ENCODE peak calls at places on chromosomes 7 and 10, in eight cellular contexts. P, B, S, J, A, H, R and V are unnamed samples.

GRCh38 chr10:78653555-78653954 is 415.2 kb upstream of the ZMIZ1 start:
- DNase-seq in A (no peak), H (no peak), J (no peak), B (no peak), S (no peak), P (no peak), R (no peak), V (no peak)

GRCh38 chr10:123795196-123795780 is 96.3 kb downstream of the CPXM2 start:
- DNase-seq in J (no peak), R (no peak), H (no peak), S (no peak), P (no peak), A (no peak), B (no peak), V (no peak)

GRCh38 chr7:131692131-131692960 is 135.9 kb upstream of the PODXL start:
- DNase-seq in R (peak), H (no peak), J (no peak), S (peak), P (peak), A (peak), B (peak), V (peak)

GRCh38 chr7:43141091-43141490 is 28.6 kb downstream of the HECW1 start:
- DNase-seq in J (no peak), S (peak), H (no peak), B (no peak), R (no peak), P (no peak), A (peak), V (no peak)

GRCh38 chr10:93039721-93040120 is 20.9 kb upstream of the CYP26C1 start:
- DNase-seq in J (no peak), A (peak), P (peak), S (peak), B (no peak), R (peak), H (peak), V (no peak)

GRCh38 chr10:32049113-32049512 is 7.1 kb downstream of the KIF5B start:
- DNase-seq in H (peak), J (no peak), B (no peak), R (peak), A (peak), S (peak), P (no peak), V (no peak)

GRCh38 chr7:16071246-16071857 is 350.0 kb downstream of the CRPPA start:
- DNase-seq in S (peak), R (peak), H (peak), P (peak), J (peak), B (peak), A (peak), V (no peak)

GRCh38 chr7:112763298-112763697 is 26.9 kb downstream of the TMEM168 start:
- DNase-seq in J (no peak), A (no peak), S (no peak), P (no peak), B (no peak), R (no peak), H (no peak), V (no peak)

GRCh38 chr7:93949468-93949867 is 27.9 kb downstream of the GNG11 start:
- DNase-seq in R (peak), S (peak), P (no peak), H (peak), J (no peak), A (peak), B (no peak), V (no peak)

GRCh38 chr7:72069263-72069662 is 342.9 kb downstream of the CALN1 start:
- DNase-seq in A (no peak), J (no peak), S (no peak), R (no peak), B (no peak), H (no peak), P (no peak), V (no peak)

GRCh38 chr7:30285067-30285530 is 702 bp downstream of the ZNRF2 start:
- DNase-seq in B (no peak), J (no peak), S (peak), R (no peak), H (no peak), P (peak), A (no peak), V (peak)

GRCh38 chr10:88791924-88792323 is 10.6 kb upstream of the LIPM start:
- DNase-seq in S (peak), H (peak), J (no peak), P (peak), A (no peak), B (no peak), R (no peak), V (no peak)

DNA sequence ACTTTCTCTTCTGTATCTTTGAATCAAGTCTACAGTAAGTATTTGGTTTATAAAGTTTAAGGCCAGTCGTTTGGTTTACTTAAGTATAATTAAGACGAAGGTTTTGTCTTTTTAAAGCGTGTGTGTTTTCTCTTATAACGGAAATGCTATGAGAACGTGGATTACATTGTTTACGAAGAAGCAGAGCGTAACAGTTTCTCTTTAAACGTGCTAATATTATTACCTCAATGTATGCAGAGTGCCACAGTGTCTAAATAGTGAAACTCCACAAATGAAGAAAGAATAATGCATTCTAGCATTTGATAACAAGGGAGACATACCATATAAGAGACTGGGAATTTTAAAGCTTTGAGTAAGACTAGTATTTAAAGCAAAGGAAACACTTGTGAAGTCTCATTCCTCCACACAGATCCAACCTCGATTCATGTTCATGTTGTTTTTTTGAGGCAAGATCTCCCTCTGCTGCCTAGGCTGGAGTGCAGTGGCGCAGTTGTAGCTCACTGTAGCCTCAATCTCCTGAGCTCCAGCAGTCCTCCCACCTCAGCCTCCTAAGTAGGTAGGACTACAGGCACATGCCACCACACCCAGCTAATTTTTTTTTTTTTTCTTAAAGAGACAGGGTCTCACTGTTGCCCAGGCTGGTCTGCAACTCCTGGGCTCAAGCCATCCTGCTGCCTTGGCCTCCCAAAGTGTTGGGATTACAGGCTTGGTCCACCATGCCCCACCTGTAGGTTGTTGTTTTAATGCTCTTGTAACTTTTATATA is 75.1 kb downstream of the ANKRD61 start:
- DNase-seq in J (no peak), P (peak), B (no peak), S (peak), R (peak), A (peak), H (peak), V (no peak)
- TF ChIP-seq CTCF in J (peak), P (peak), B (peak), S (peak), R (peak), A (peak), H (peak), V (no peak)

DNA sequence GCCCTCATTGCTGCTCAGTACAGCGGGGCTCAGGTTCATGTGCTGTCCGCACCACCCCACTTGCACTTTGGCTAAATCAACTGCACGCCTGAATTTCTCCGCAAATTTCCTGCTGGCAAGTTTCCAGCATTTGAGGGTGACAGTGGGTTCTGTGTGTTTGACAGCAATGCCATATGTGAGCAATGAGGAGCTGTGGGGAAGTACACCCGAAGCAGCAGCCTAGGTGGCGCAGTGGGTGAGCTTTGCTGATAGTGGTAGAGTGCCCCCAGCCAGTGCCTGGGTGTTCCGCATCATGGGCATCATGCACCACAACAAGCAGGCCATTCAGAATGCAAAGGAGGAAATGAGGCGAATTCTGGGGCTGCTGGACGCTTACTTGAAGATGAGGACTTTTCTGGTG is 103.9 kb upstream of the POT1 start:
- DNase-seq in R (no peak), H (no peak), J (no peak), S (no peak), B (no peak), A (no peak), P (no peak), V (no peak)
- TF ChIP-seq CTCF in R (no peak), H (no peak), J (no peak), S (no peak), B (peak), A (no peak), P (peak), V (no peak)

GRCh38 chr7:46011059-46011458 is 90.0 kb upstream of the IGFBP3 start:
- DNase-seq in A (no peak), P (no peak), B (no peak), J (no peak), R (no peak), H (no peak), S (no peak), V (no peak)

GRCh38 chr7:46011501-46011900 is 90.4 kb upstream of the IGFBP3 start:
- DNase-seq in A (no peak), J (no peak), R (no peak), S (no peak), B (no peak), P (no peak), H (no peak), V (no peak)

DNA sequence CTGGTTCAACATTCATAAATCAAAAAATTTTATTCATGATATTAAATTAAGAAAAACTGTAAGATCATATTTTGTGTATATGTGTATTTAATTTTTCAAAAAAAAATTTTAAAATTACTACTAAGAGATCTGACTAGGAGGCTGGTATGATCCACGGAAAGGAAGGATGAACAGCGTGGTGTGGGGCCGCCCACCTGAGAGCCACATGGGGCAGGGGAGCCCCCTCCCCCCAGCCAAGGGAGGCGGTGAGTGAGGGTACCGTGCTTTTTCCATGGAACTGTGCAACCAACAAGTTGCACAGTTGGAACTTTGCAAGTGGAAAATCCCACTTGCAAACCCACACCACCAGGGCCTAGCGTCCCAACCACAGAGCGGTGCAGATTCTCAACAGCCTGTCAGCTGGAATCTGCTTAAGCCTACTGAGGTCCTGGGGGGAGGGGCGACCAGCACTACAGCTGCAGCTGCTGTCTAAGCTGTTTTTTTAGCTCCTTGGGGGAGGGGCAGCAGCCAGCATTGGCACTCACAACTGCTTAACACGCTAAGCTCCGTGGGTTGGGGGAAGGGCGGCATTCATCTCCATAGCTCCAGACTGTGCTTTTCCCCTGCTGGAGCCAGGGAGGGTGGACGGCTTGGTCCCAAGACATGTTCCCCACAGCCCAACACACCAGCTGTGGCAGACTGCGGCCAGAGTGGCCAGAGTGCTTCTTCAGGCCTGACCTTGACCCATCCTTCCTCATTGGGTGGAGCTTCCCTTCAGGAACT is 94.2 kb upstream of the IGFBP3 start:
- DNase-seq in P (no peak), B (no peak), J (no peak), A (peak), H (no peak), S (peak), R (no peak), V (peak)
- TF ChIP-seq CTCF in P (no peak), B (no peak), J (no peak), A (no peak), H (no peak), S (no peak), R (no peak), V (no peak)

GRCh38 chr7:26275213-26275612 is 16.4 kb upstream of the SNX10 start:
- DNase-seq in S (no peak), A (no peak), P (no peak), R (no peak), J (no peak), H (no peak), B (no peak), V (no peak)

GRCh38 chr7:26279405-26279804 is 12.3 kb upstream of the SNX10 start:
- DNase-seq in A (no peak), B (no peak), P (no peak), J (no peak), H (peak), S (no peak), R (peak), V (no peak)

GRCh38 chr7:26280723-26281122 is 10.9 kb upstream of the SNX10 start:
- DNase-seq in J (no peak), S (no peak), B (no peak), H (no peak), P (no peak), R (no peak), A (no peak), V (no peak)

GRCh38 chr7:26280097-26280496 is 11.6 kb upstream of the SNX10 start:
- DNase-seq in S (no peak), A (no peak), J (no peak), H (no peak), R (no peak), P (no peak), B (no peak), V (no peak)

DNA sequence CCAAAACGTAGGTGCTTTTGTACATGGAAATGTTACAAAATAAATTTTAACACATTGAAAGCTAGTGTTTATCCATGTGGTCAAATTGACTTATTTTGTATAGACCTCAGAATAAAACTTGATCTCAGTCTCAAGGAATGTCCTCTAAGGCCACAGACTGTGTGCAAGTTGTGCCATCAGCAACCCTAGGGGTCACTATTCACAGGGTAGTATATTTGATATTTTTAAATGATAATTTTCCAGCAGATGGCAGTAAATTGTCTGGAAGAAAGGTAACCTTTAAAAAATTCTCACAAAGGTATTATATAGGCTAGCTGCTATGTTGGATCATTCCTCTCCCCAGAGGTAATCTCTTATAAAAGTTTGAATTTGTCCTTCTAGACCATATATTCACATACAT is 12.9 kb upstream of the SNX10 start:
- DNase-seq in B (no peak), J (no peak), P (peak), R (peak), S (peak), A (no peak), H (peak), V (no peak)
- TF ChIP-seq CTCF in B (peak), J (peak), P (peak), R (peak), S (peak), A (peak), H (peak), V (no peak)